ENCODE peak calls at places on chromosome 18, in seven cellular contexts. F, P, M, Z, O, Y and R are unnamed samples.

GRCh38 chr18:30925795-30926194 is 116.7 kb downstream of the DSC3 start:
- DNase-seq in M (no peak), Y (no peak), Z (no peak), P (no peak), F (no peak), O (no peak), R (no peak)

GRCh38 chr18:13810950-13811485 is 12.9 kb upstream of the MC5R start:
- DNase-seq in Y (no peak), Z (no peak), O (no peak), F (no peak), M (no peak), P (no peak), R (no peak)

GRCh38 chr18:50602466-50602865 is 42.6 kb downstream of the MAPK4 start:
- DNase-seq in P (no peak), Z (peak), Y (no peak), O (no peak), M (no peak), F (no peak), R (no peak)

GRCh38 chr18:35030234-35030989 is 10.8 kb upstream of the MAPRE2 start:
- DNase-seq in F (no peak), O (no peak), M (no peak), P (no peak), Y (no peak), Z (no peak), R (no peak)

GRCh38 chr18:45441110-45441842 is 174.0 kb upstream of the SLC14A2 start:
- DNase-seq in O (no peak), M (peak), Y (no peak), Z (peak), P (no peak), F (no peak), R (no peak)

GRCh38 chr18:77058186-77058847 is 74.3 kb downstream of the MBP start:
- DNase-seq in O (no peak), M (no peak), Y (no peak), Z (no peak), P (peak), F (no peak), R (no peak)

GRCh38 chr18:13831864-13832508 is 8.0 kb downstream of the MC5R start:
- DNase-seq in P (no peak), F (no peak), Y (no peak), Z (no peak), M (no peak), O (no peak), R (no peak)

GRCh38 chr18:22466608-22467390 is 49.1 kb upstream of the CTAGE1 start:
- DNase-seq in P (no peak), Y (no peak), O (peak), F (no peak), M (peak), Z (peak), R (no peak)

GRCh38 chr18:76494541-76495403 is at the start of gene ZNF516:
- DNase-seq in P (peak), Y (peak), Z (peak), M (peak), O (no peak), F (no peak), R (no peak)

GRCh38 chr18:58653814-58654509 is 17.3 kb upstream of the MALT1 start:
- DNase-seq in M (no peak), Y (no peak), Z (no peak), O (no peak), P (no peak), F (no peak), R (no peak)

GRCh38 chr18:48787523-48788151 is 163.1 kb downstream of the SMAD7 start:
- DNase-seq in O (no peak), Y (no peak), M (no peak), P (no peak), F (no peak), Z (peak), R (no peak)

GRCh38 chr18:39976771-39977170 is 1978.3 kb upstream of the PIK3C3 start:
- DNase-seq in Y (no peak), O (no peak), P (no peak), M (no peak), F (no peak), Z (no peak), R (no peak)

GRCh38 chr18:53944721-53945120 is 279.7 kb downstream of the MBD2 start:
- DNase-seq in M (no peak), F (no peak), P (no peak), Z (no peak), O (no peak), Y (no peak), R (no peak)

GRCh38 chr18:23032030-23032582 is 99.0 kb downstream of the RBBP8 start:
- DNase-seq in F (no peak), M (peak), P (no peak), O (no peak), Z (peak), Y (no peak), R (no peak)

GRCh38 chr18:285817-286216 is 18.0 kb upstream of the THOC1 start:
- DNase-seq in M (no peak), Z (no peak), F (no peak), P (no peak), Y (no peak), O (no peak), R (no peak)

GRCh38 chr18:395481-396250 is 104.8 kb downstream of the COLEC12 start:
- DNase-seq in Y (no peak), F (no peak), P (peak), M (peak), O (no peak), Z (peak), R (no peak)

GRCh38 chr18:48220146-48220499 is 189.1 kb downstream of the ZBTB7C start:
- DNase-seq in Y (no peak), P (no peak), Z (no peak), O (no peak), F (no peak), M (no peak), R (no peak)

GRCh38 chr18:63480892-63481291 is 4.1 kb downstream of the SERPINB5 start:
- DNase-seq in Y (no peak), F (no peak), M (no peak), O (no peak), Z (no peak), P (no peak), R (no peak)

GRCh38 chr18:45370190-45371010 is 244.9 kb upstream of the SLC14A2 start:
- DNase-seq in Y (no peak), F (no peak), O (no peak), M (peak), Z (peak), P (peak), R (no peak)

GRCh38 chr18:10230072-10230471 is 224.4 kb upstream of the APCDD1 start:
- DNase-seq in M (peak), Y (peak), Z (peak), O (peak), F (no peak), P (no peak), R (no peak)

GRCh38 chr18:24271381-24272331 is 126.0 kb downstream of the OSBPL1A start:
- DNase-seq in O (peak), P (peak), F (peak), Y (peak), M (peak), Z (peak), R (no peak)

GRCh38 chr18:5064846-5065245 is 132.2 kb downstream of the AKAIN1 start:
- DNase-seq in F (no peak), Y (no peak), P (no peak), Z (no peak), M (no peak), O (no peak), R (no peak)

GRCh38 chr18:79818631-79819030 is 20.9 kb downstream of the KCNG2 start:
- DNase-seq in O (no peak), Z (no peak), F (no peak), P (no peak), Y (no peak), M (no peak), R (no peak)

GRCh38 chr18:902179-902718 is 2.4 kb upstream of the ADCYAP1 start:
- DNase-seq in Y (peak), P (no peak), O (peak), M (no peak), Z (peak), F (no peak), R (no peak)

GRCh38 chr18:5970032-5970431 is 74.7 kb upstream of the TMEM200C start:
- DNase-seq in P (no peak), O (no peak), F (no peak), Z (no peak), Y (no peak), M (no peak), R (no peak)

GRCh38 chr18:13457327-13457726 is 238.8 kb downstream of the LDLRAD4 start:
- DNase-seq in Z (no peak), O (no peak), Y (no peak), P (no peak), M (no peak), F (peak), R (no peak)

GRCh38 chr18:69898241-69898861 is 49.3 kb downstream of the CD226 start:
- DNase-seq in P (no peak), Z (no peak), O (no peak), Y (no peak), M (no peak), F (peak), R (no peak)

GRCh38 chr18:332721-333513 is 65.1 kb upstream of the THOC1 start:
- DNase-seq in O (no peak), F (no peak), P (no peak), Y (no peak), Z (peak), M (peak), R (no peak)

GRCh38 chr18:376307-376706 is 108.5 kb upstream of the THOC1 start:
- DNase-seq in F (no peak), P (no peak), Y (no peak), M (no peak), Z (no peak), O (no peak), R (no peak)

GRCh38 chr18:55522011-55522410 is 66.0 kb downstream of the TCF4 start:
- DNase-seq in Z (no peak), P (peak), Y (no peak), F (no peak), M (no peak), O (no peak), R (no peak)

GRCh38 chr18:44507729-44508325 is 172.9 kb upstream of the SETBP1 start:
- DNase-seq in Z (no peak), Y (no peak), O (no peak), F (peak), M (no peak), P (no peak), R (no peak)

GRCh38 chr18:79596451-79597175 is 83.0 kb upstream of the CTDP1 start:
- DNase-seq in Y (no peak), M (no peak), P (peak), O (no peak), F (no peak), Z (no peak), R (no peak)

GRCh38 chr18:57915241-57915640 is 112.1 kb upstream of the ATP8B1 start:
- DNase-seq in Z (no peak), M (peak), P (no peak), Y (peak), O (no peak), F (no peak), R (peak)

GRCh38 chr18:45521777-45522176 is 93.5 kb upstream of the SLC14A2 start:
- DNase-seq in P (peak), M (peak), Y (no peak), Z (peak), F (no peak), O (no peak), R (no peak)

GRCh38 chr18:55334875-55335274 is 253.1 kb downstream of the TCF4 start:
- DNase-seq in P (no peak), Y (no peak), M (no peak), O (no peak), Z (no peak), F (no peak), R (peak)

GRCh38 chr18:50644807-50645206 is 84.9 kb downstream of the MAPK4 start:
- DNase-seq in Y (peak), M (no peak), Z (no peak), O (no peak), P (no peak), F (no peak), R (no peak)

GRCh38 chr18:65235966-65236634 is 514.7 kb upstream of the CDH7 start:
- DNase-seq in O (peak), F (no peak), Y (peak), M (no peak), Z (no peak), P (peak), R (no peak)

GRCh38 chr18:10938241-10938640 is 211.1 kb downstream of the PIEZO2 start:
- DNase-seq in Z (no peak), O (no peak), F (no peak), Y (no peak), P (no peak), M (no peak), R (no peak)